ENCODE peak calls at places on chromosomes 1 and 21, in six cellular contexts. One of them, this sample, is unnamed.

GRCh38 chr21:29403291-29403690 is 104.6 kb downstream of the BACH1 start:
- DNase-seq in stromal cell of bone marrow: peak
- DNase-seq in ACHN: no peak
- DNase-seq in NAMALWA: no peak
- DNase-seq in caudate nucleus: no peak
- DNase-seq in activated CD4-positive, CD25-positive, alpha-beta regulatory T cell: no peak
- DNase-seq in this sample: no peak

GRCh38 chr1:171794085-171794484 is 12.6 kb downstream of the METTL13 start:
- DNase-seq in stromal cell of bone marrow: no peak
- DNase-seq in ACHN: peak
- DNase-seq in NAMALWA: no peak
- DNase-seq in caudate nucleus: no peak
- DNase-seq in activated CD4-positive, CD25-positive, alpha-beta regulatory T cell: peak
- DNase-seq in this sample: no peak

GRCh38 chr1:203034422-203035110 is 8.3 kb downstream of the PPFIA4 start:
- DNase-seq in stromal cell of bone marrow: no peak
- DNase-seq in ACHN: no peak
- DNase-seq in NAMALWA: no peak
- DNase-seq in caudate nucleus: no peak
- DNase-seq in activated CD4-positive, CD25-positive, alpha-beta regulatory T cell: no peak
- DNase-seq in this sample: no peak

GRCh38 chr1:107934573-107934972 is 30.4 kb downstream of the VAV3 start:
- DNase-seq in stromal cell of bone marrow: no peak
- DNase-seq in ACHN: no peak
- DNase-seq in NAMALWA: no peak
- DNase-seq in caudate nucleus: no peak
- DNase-seq in activated CD4-positive, CD25-positive, alpha-beta regulatory T cell: no peak
- DNase-seq in this sample: no peak

GRCh38 chr1:8165595-8166360 is 139.7 kb upstream of the ERRFI1 start:
- DNase-seq in stromal cell of bone marrow: no peak
- DNase-seq in ACHN: peak
- DNase-seq in NAMALWA: peak
- DNase-seq in caudate nucleus: no peak
- DNase-seq in activated CD4-positive, CD25-positive, alpha-beta regulatory T cell: no peak
- DNase-seq in this sample: no peak

GRCh38 chr1:8031176-8031785 is 5.2 kb upstream of the ERRFI1 start:
- DNase-seq in stromal cell of bone marrow: no peak
- DNase-seq in ACHN: peak
- DNase-seq in NAMALWA: peak
- DNase-seq in caudate nucleus: no peak
- DNase-seq in activated CD4-positive, CD25-positive, alpha-beta regulatory T cell: no peak
- DNase-seq in this sample: peak

GRCh38 chr1:203534526-203534925 is 40.6 kb downstream of the OPTC start:
- DNase-seq in stromal cell of bone marrow: peak
- DNase-seq in ACHN: peak
- DNase-seq in NAMALWA: no peak
- DNase-seq in caudate nucleus: no peak
- DNase-seq in activated CD4-positive, CD25-positive, alpha-beta regulatory T cell: no peak
- DNase-seq in this sample: peak

GRCh38 chr1:203597386-203598040 is 29.1 kb upstream of the ATP2B4 start:
- DNase-seq in stromal cell of bone marrow: no peak
- DNase-seq in ACHN: no peak
- DNase-seq in NAMALWA: no peak
- DNase-seq in caudate nucleus: no peak
- DNase-seq in activated CD4-positive, CD25-positive, alpha-beta regulatory T cell: no peak
- DNase-seq in this sample: no peak

GRCh38 chr1:101312192-101312591 is 75.4 kb downstream of the S1PR1 start:
- DNase-seq in stromal cell of bone marrow: no peak
- DNase-seq in ACHN: no peak
- DNase-seq in NAMALWA: no peak
- DNase-seq in caudate nucleus: no peak
- DNase-seq in activated CD4-positive, CD25-positive, alpha-beta regulatory T cell: no peak
- DNase-seq in this sample: no peak

GRCh38 chr1:102241431-102242338 is 245.0 kb upstream of the OLFM3 start:
- DNase-seq in stromal cell of bone marrow: no peak
- DNase-seq in ACHN: no peak
- DNase-seq in NAMALWA: no peak
- DNase-seq in caudate nucleus: no peak
- DNase-seq in activated CD4-positive, CD25-positive, alpha-beta regulatory T cell: no peak
- DNase-seq in this sample: no peak

GRCh38 chr1:202143768-202144509 is 598 bp downstream of the ARL8A start:
- DNase-seq in stromal cell of bone marrow: no peak
- DNase-seq in ACHN: peak
- DNase-seq in NAMALWA: peak
- DNase-seq in caudate nucleus: no peak
- DNase-seq in activated CD4-positive, CD25-positive, alpha-beta regulatory T cell: peak
- DNase-seq in this sample: peak

GRCh38 chr1:234683856-234684632 is 74.1 kb upstream of the IRF2BP2 start:
- DNase-seq in stromal cell of bone marrow: peak
- DNase-seq in ACHN: peak
- DNase-seq in NAMALWA: no peak
- DNase-seq in caudate nucleus: no peak
- DNase-seq in activated CD4-positive, CD25-positive, alpha-beta regulatory T cell: no peak
- DNase-seq in this sample: peak

GRCh38 chr1:52520149-52520548 is 32.7 kb downstream of the TUT4 start:
- DNase-seq in stromal cell of bone marrow: peak
- DNase-seq in ACHN: no peak
- DNase-seq in NAMALWA: no peak
- DNase-seq in caudate nucleus: no peak
- DNase-seq in activated CD4-positive, CD25-positive, alpha-beta regulatory T cell: no peak
- DNase-seq in this sample: no peak

GRCh38 chr21:33230518-33231324 is 983 bp downstream of the IFNAR2 start:
- DNase-seq in stromal cell of bone marrow: no peak
- DNase-seq in ACHN: peak
- DNase-seq in NAMALWA: peak
- DNase-seq in caudate nucleus: peak
- DNase-seq in activated CD4-positive, CD25-positive, alpha-beta regulatory T cell: no peak
- DNase-seq in this sample: peak